ENCODE peak calls at places on chromosomes 16 and 17, in five cellular contexts. R, L, O, G and J are unnamed samples.

GRCh38 chr17:48563385-48563838 is 14.7 kb downstream of the HOXB4 start:
- DNase-seq in R (peak), L (no peak), O (no peak), G (no peak), J (no peak)

GRCh38 chr17:42305543-42306384 is 17.5 kb downstream of the STAT5A start:
- DNase-seq in R (no peak), L (no peak), O (no peak), G (no peak), J (no peak)

GRCh38 chr17:58153046-58153445 is 4.9 kb downstream of the OR4D1 start:
- DNase-seq in R (no peak), L (no peak), O (peak), G (no peak), J (no peak)

GRCh38 chr17:31269597-31269996 is 27.4 kb downstream of the OMG start:
- DNase-seq in R (no peak), L (peak), O (no peak), G (no peak), J (peak)

GRCh38 chr17:30969989-30970680 is 704 bp upstream of the RNF135 start:
- DNase-seq in R (peak), L (peak), O (peak), G (no peak), J (no peak)

GRCh38 chr17:74391771-74392170 is 24.5 kb downstream of the GPR142 start:
- DNase-seq in R (no peak), L (no peak), O (no peak), G (no peak), J (no peak)

GRCh38 chr17:76681222-76682137 is 29.3 kb downstream of the MXRA7 start:
- DNase-seq in R (peak), L (peak), O (peak), G (peak), J (no peak)

GRCh38 chr17:10270258-10270657 is 71.9 kb upstream of the GAS7 start:
- DNase-seq in R (no peak), L (no peak), O (no peak), G (no peak), J (no peak)

GRCh38 chr17:6085812-6086211 is 15.6 kb downstream of the WSCD1 start:
- DNase-seq in R (no peak), L (no peak), O (no peak), G (no peak), J (no peak)

GRCh38 chr17:82528484-82529265 is 9.1 kb downstream of the FOXK2 start:
- DNase-seq in R (peak), L (no peak), O (no peak), G (no peak), J (no peak)

GRCh38 chr16:85428168-85428898 is 184.8 kb upstream of the GSE1 start:
- DNase-seq in R (peak), L (peak), O (peak), G (peak), J (no peak)

GRCh38 chr17:58484600-58484999 is 3.6 kb downstream of the HSF5 start:
- DNase-seq in R (no peak), L (no peak), O (no peak), G (no peak), J (no peak)

GRCh38 chr17:21213491-21214014 is 408 bp downstream of the TMEM11 start:
- DNase-seq in R (peak), L (peak), O (no peak), G (peak), J (no peak)

GRCh38 chr16:1950047-1950446 is 4.4 kb downstream of the RPL3L start:
- DNase-seq in R (no peak), L (no peak), O (no peak), G (no peak), J (no peak)

GRCh38 chr17:55264640-55265298 is at the start of gene HLF:
- DNase-seq in R (peak), L (peak), O (peak), G (peak), J (peak)

GRCh38 chr17:76866774-76867577 is 1.2 kb upstream of the MGAT5B start:
- DNase-seq in R (peak), L (no peak), O (no peak), G (no peak), J (no peak)

GRCh38 chr17:29918922-29919856 is 10.8 kb downstream of the SSH2 start:
- DNase-seq in R (peak), L (no peak), O (no peak), G (no peak), J (no peak)

GRCh38 chr16:80366023-80366422 is 174.8 kb upstream of the DYNLRB2 start:
- DNase-seq in R (no peak), L (no peak), O (no peak), G (no peak), J (no peak)

GRCh38 chr17:29933379-29933778 is 3.4 kb upstream of the SSH2 start:
- DNase-seq in R (peak), L (no peak), O (no peak), G (no peak), J (no peak)

GRCh38 chr17:56652608-56653007 is 59.1 kb downstream of the NOG start:
- DNase-seq in R (no peak), L (no peak), O (no peak), G (no peak), J (no peak)

GRCh38 chr16:23867566-23867965 is 31.8 kb downstream of the PRKCB start:
- DNase-seq in R (no peak), L (no peak), O (no peak), G (no peak), J (no peak)

GRCh38 chr16:2975161-2975795 is 5.0 kb downstream of the PKMYT1 start:
- DNase-seq in R (no peak), L (no peak), O (no peak), G (no peak), J (no peak)

GRCh38 chr17:82592751-82593589 is 55.3 kb downstream of the WDR45B start:
- DNase-seq in R (peak), L (peak), O (peak), G (no peak), J (peak)

GRCh38 chr17:35749560-35750412 is 3.3 kb downstream of the GAS2L2 start:
- DNase-seq in R (peak), L (no peak), O (no peak), G (no peak), J (no peak)

GRCh38 chr16:57815987-57816745 is 13.9 kb upstream of the KIFC3 start:
- DNase-seq in R (peak), L (no peak), O (peak), G (peak), J (peak)

GRCh38 chr16:53285236-53285635 is 149.0 kb upstream of the RBL2 start:
- DNase-seq in R (no peak), L (no peak), O (no peak), G (no peak), J (no peak)

GRCh38 chr16:87060026-87060986 is 256.9 kb downstream of the C16orf95 start:
- DNase-seq in R (no peak), L (no peak), O (no peak), G (no peak), J (no peak)

GRCh38 chr17:42436401-42436800 is 13.3 kb upstream of the CAVIN1 start:
- DNase-seq in R (peak), L (no peak), O (no peak), G (no peak), J (peak)

GRCh38 chr17:40551091-40551873 is 14.0 kb downstream of the CCR7 start:
- DNase-seq in R (no peak), L (no peak), O (peak), G (no peak), J (peak)

GRCh38 chr17:59828478-59828760 is 64.3 kb downstream of the TUBD1 start:
- DNase-seq in R (no peak), L (no peak), O (no peak), G (no peak), J (no peak)

GRCh38 chr16:11964761-11965539 is at the start of gene TNFRSF17:
- DNase-seq in R (no peak), L (no peak), O (no peak), G (no peak), J (no peak)

GRCh38 chr17:18984273-18985114 is 20.1 kb downstream of the FAM83G start:
- DNase-seq in R (no peak), L (no peak), O (no peak), G (no peak), J (no peak)

GRCh38 chr17:39769974-39770587 is 32.3 kb downstream of the GRB7 start:
- DNase-seq in R (peak), L (no peak), O (peak), G (no peak), J (no peak)

GRCh38 chr17:3528604-3529511 is 28.8 kb downstream of the TRPV3 start:
- DNase-seq in R (no peak), L (no peak), O (no peak), G (no peak), J (no peak)

GRCh38 chr17:82603981-82604448 is 44.2 kb downstream of the WDR45B start:
- DNase-seq in R (no peak), L (no peak), O (no peak), G (no peak), J (no peak)

GRCh38 chr17:45785373-45786193 is 1.5 kb downstream of the CRHR1 start:
- DNase-seq in R (no peak), L (peak), O (no peak), G (no peak), J (no peak)

GRCh38 chr16:28241924-28242323 is 30.2 kb upstream of the XPO6 start:
- DNase-seq in R (no peak), L (no peak), O (no peak), G (no peak), J (no peak)

GRCh38 chr16:31780342-31780741 is 93.3 kb upstream of the ZNF267 start:
- DNase-seq in R (no peak), L (no peak), O (no peak), G (no peak), J (no peak)

GRCh38 chr17:78573955-78574354 is 3.2 kb downstream of the DNAH17 start:
- DNase-seq in R (peak), L (no peak), O (no peak), G (no peak), J (no peak)